ENCODE peak calls at places on chromosome 13, in five cellular contexts. T is AG10803, Q is GM12865, Z is fibroblast of mammary gland, M is AG09309. X is an unnamed sample.

GRCh38 chr13:21420706-21421105 is 38.4 kb downstream of the ZDHHC20 start:
- DNase-seq in T (peak), Q (no peak), Z (peak), M (no peak), X (peak)

GRCh38 chr13:40336228-40337221 is 329.9 kb downstream of the FOXO1 start:
- DNase-seq in T (no peak), Q (no peak), Z (no peak), M (no peak), X (no peak)

GRCh38 chr13:24274452-24274971 is 34.9 kb upstream of the C1QTNF9 start:
- DNase-seq in T (no peak), Q (peak), Z (no peak), M (no peak), X (no peak)

GRCh38 chr13:50969691-50970090 is 60.1 kb downstream of the RNASEH2B start:
- DNase-seq in T (peak), Q (no peak), Z (no peak), M (no peak), X (peak)

GRCh38 chr13:93248627-93249047 is 22.0 kb downstream of the GPC6 start:
- DNase-seq in T (no peak), Q (no peak), Z (no peak), M (no peak), X (peak)

GRCh38 chr13:40194204-40194806 is 472.1 kb downstream of the FOXO1 start:
- DNase-seq in T (peak), Q (no peak), Z (peak), M (no peak), X (no peak)

GRCh38 chr13:52760078-52760477 is 20.5 kb upstream of the CNMD start:
- DNase-seq in T (no peak), Q (no peak), Z (no peak), M (no peak), X (no peak)

GRCh38 chr13:99085139-99085845 is 107.4 kb upstream of the DOCK9 start:
- DNase-seq in T (no peak), Q (no peak), Z (no peak), M (no peak), X (no peak)

GRCh38 chr13:99150575-99151370 is 49.9 kb upstream of the UBAC2 start:
- DNase-seq in T (peak), Q (no peak), Z (peak), M (peak), X (peak)

GRCh38 chr13:107650081-107650701 is 565.1 kb downstream of the LIG4 start:
- DNase-seq in T (peak), Q (peak), Z (peak), M (no peak), X (peak)

GRCh38 chr13:65638572-65639168 is 1591.5 kb downstream of the PCDH9 start:
- DNase-seq in T (peak), Q (peak), Z (peak), M (peak), X (peak)

GRCh38 chr13:23777571-23777870 is 111.7 kb downstream of the MIPEP start:
- DNase-seq in T (no peak), Q (no peak), Z (no peak), M (no peak), X (no peak)

GRCh38 chr13:105627270-105627669 is 908.2 kb downstream of the EFNB2 start:
- DNase-seq in T (no peak), Q (no peak), Z (no peak), M (no peak), X (peak)

GRCh38 chr13:94416454-94417080 is 62.9 kb downstream of the DCT start:
- DNase-seq in T (no peak), Q (peak), Z (peak), M (no peak), X (no peak)
- TF ChIP-seq CTCF in T (peak), Q (peak), Z (peak), M (peak), X (peak)

DNA sequence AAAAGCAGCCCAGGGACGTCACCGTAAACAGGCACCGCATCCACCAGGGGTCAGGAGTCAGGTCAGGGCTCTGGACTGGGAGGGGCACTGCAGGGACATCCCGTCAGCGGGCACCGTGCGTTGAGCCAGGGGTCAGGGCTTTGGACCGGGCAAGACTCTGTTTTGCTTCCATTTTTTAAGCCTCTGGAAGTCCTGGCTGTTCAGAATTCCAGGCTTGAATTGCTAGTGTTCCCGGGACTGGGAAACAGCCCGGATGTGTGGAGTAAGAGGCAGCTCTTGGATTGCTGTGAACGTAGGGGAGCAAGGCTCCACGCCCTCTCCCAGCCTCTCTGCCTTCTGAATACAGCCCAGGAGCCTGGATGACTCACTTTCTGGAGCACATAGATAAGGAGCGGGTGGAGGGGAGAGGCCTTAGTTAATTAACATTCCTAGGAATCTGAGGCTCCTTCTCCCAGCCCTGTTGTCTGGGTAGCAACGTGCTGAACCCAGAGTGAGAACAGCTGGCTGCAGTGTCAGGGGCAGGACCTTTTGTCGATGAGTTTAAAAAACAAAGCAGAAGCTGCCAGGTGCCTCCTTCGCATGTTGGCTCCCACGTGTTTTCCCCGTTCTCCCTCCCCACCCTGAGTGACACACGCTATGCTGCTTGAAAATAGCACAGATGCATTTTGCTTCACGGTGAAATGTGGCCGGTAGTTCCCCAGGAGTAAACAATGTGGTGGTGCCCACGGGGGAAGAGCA is 21.9 kb downstream of the ATP11A start:
- DNase-seq in T (peak), Q (peak), Z (peak), M (peak), X (peak)
- TF ChIP-seq CTCF in T (peak), Q (no peak), Z (peak), M (peak), X (no peak)

GRCh38 chr13:95295026-95295425 is 6.2 kb downstream of the ABCC4 start:
- DNase-seq in T (peak), Q (no peak), Z (peak), M (no peak), X (no peak)

GRCh38 chr13:95298971-95299627 is 2.2 kb downstream of the ABCC4 start:
- DNase-seq in T (peak), Q (peak), Z (peak), M (no peak), X (peak)

GRCh38 chr13:95292622-95293021 is 8.6 kb downstream of the ABCC4 start:
- DNase-seq in T (no peak), Q (no peak), Z (no peak), M (no peak), X (no peak)

GRCh38 chr13:95298169-95298940 is 2.9 kb downstream of the ABCC4 start:
- DNase-seq in T (no peak), Q (no peak), Z (no peak), M (no peak), X (no peak)

DNA sequence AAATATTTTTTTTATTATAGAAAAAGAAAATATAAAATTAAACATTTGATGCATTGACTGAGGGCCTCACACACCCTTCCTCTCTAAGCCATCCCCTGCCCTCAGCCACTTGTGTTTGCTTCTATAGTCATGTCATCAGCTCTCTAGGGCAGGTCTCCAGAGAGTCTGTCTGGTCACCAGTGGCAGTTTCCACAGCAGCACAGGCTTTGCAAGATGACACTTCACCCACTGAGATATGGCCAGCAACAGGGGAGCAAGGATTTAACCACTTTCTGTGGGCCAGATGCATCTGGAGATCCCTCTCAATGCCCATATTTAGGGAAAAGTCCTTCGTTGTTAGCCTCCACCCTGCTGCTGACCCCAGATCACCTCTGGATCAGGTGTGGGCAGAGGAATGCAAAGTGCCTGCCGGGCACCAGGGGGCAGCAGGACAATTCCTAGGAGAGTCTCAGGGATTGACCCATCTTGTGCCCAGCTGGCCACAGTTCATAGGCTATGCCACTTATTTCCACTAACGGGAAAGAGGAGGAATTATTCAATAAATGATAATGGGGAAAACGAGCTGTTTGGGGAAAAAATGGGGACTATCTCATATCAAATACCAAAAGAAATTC is 4.8 kb downstream of the ABCC4 start:
- DNase-seq in T (peak), Q (peak), Z (no peak), M (no peak), X (no peak)
- TF ChIP-seq CTCF in T (peak), Q (peak), Z (peak), M (peak), X (peak)

DNA sequence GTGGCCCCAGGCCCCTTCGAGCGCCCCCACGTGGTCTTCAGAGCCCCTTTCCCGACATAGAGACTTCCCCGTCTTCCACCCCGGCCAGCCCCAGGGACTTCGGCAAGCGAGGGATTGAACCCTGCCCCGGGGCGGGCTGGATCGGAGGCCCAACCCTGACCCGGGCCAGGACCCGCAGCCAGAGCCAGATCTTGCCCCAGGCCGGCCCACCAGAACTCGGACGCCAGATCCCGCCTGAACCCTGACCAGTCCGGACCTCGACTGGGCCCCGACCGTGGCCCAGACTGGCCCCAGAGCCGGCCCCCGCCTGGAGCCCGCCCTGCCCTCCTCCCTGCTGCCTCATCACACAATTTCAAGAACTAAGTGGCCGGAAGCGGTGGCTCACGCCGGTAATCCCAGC is 253 bp upstream of the TPTE2 start:
- DNase-seq in T (no peak), Q (no peak), Z (no peak), M (no peak), X (no peak)
- TF ChIP-seq CTCF in T (no peak), Q (no peak), Z (no peak), M (no peak), X (no peak)

DNA sequence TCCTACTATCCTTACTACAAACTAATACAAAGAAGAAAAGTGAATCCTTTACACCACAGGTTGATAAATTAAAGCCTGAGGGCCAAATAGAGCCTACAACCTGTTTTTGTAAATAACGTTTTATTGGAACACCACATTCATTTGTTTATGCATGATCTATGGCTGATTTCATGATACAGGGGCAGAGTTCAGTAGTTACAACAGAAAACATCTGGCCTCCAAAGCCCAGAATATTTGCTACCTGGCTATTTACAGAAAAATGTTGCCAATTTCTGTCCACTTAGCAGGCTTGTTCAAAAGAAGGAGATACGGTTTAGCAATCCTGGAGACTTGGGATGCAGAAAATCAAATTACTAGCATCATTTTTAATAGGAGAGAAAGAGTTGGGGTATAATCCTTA is 24.1 kb downstream of the DCT start:
- DNase-seq in T (no peak), Q (no peak), Z (no peak), M (no peak), X (no peak)
- TF ChIP-seq CTCF in T (no peak), Q (no peak), Z (no peak), M (no peak), X (no peak)

DNA sequence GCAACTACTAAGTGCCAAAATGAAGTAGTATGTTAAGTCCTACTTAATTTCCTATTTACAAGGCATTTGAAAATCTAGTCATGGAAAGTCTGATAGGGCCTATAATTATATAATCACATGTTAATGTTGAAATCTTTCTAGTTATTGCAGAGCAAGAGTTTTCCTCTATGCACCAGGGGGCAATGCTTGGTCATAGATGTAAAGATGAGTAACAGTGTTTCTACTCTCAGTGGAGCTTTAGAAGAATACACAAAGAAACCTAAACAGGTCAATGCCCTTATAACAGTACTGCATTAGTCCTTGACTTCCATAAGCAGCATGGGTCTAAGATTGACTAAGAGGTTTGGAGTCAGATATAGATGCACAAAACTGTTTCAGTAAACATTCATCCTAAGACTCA is 218.7 kb downstream of the KCTD12 start:
- DNase-seq in T (peak), Q (peak), Z (peak), M (peak), X (peak)
- TF ChIP-seq CTCF in T (peak), Q (no peak), Z (peak), M (peak), X (peak)

DNA sequence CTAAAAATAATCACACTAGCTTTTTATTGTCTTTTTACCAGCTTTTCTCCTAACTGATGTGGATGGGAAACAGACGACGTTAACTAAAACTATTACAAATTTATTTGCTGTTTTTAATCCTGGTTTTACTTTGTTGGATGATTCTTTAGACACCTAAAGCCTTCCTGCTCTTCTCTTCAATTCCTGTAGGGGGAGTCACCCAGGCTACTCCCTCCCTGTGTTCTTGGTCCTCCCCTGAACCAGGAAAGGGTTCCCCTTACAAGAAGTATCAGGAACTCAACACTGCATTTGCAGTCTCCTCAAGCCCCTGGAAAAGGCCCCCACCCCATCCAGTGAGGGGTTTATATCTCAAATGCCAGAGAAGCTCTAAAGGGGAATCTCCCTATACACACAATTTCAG is 206.1 kb downstream of the SUCLA2 start:
- DNase-seq in T (peak), Q (peak), Z (peak), M (no peak), X (no peak)
- TF ChIP-seq CTCF in T (peak), Q (peak), Z (peak), M (peak), X (peak)

X was measured in astrocyte of the spinal cord.